ENCODE peak calls at places on chromosomes 4 and X, in six cellular contexts. A is adrenal gland, H is endothelial cell of umbilical vein, X is ovary, I is sigmoid colon, S is cardiac muscle cell. Z is an unnamed sample.

GRCh38 chrX:3522016-3522690 is 175.7 kb upstream of the MXRA5 start:
- DNase-seq in X (no peak), A (no peak), S (peak; percentile 83), I (no peak), H (no peak), Z (no peak)

GRCh38 chrX:118448273-118448783 is 47.3 kb upstream of the DOCK11 start:
- DNase-seq in S (no peak), H (no peak), A (no peak), I (no peak), X (no peak), Z (no peak)

GRCh38 chrX:12946838-12947544 is 27.9 kb upstream of the TMSB4X start:
- DNase-seq in I (peak; percentile 83), S (peak; percentile 92), X (peak; percentile 56), H (peak; percentile 90), A (peak; percentile 91), Z (no peak)

GRCh38 chr4:7435411-7436095 is 823 bp upstream of the PSAPL1 start:
- DNase-seq in I (no peak), X (no peak), H (no peak), A (no peak), S (peak; percentile 89), Z (no peak)

GRCh38 chrX:70432936-70433847 is 10.1 kb downstream of the GDPD2 start:
- DNase-seq in A (no peak), H (no peak), X (no peak), I (no peak), S (no peak), Z (no peak)

GRCh38 chr4:127623755-127624087 is 9.0 kb upstream of the INTU start:
- DNase-seq in A (no peak), H (peak; percentile 40), X (peak; percentile 49), S (peak; percentile 47), I (no peak), Z (no peak)

GRCh38 chrX:118727686-118728339 is 407 bp downstream of the IL13RA1 start:
- DNase-seq in X (peak; percentile 66), A (peak; percentile 75), H (peak; percentile 55), I (no peak), S (peak; percentile 39), Z (peak; percentile 71)

GRCh38 chrX:140572724-140573123 is 67.9 kb upstream of the SOX3 start:
- DNase-seq in X (no peak), A (peak; percentile 56), S (peak; percentile 27), H (no peak), I (no peak), Z (peak; percentile 40)

GRCh38 chr4:38145741-38146140 is 185.5 kb downstream of the PTTG2 start:
- DNase-seq in S (peak; percentile 91), H (no peak), A (no peak), X (no peak), I (no peak), Z (no peak)

GRCh38 chr4:94451669-94452475 is at the start of gene PDLIM5:
- DNase-seq in S (peak; percentile 95), A (peak; percentile 95), I (peak; percentile 94), H (peak; percentile 93), X (peak; percentile 90), Z (peak; percentile 96)

GRCh38 chr4:159899596-159899995 is 796.7 kb downstream of the RAPGEF2 start:
- DNase-seq in I (no peak), X (no peak), A (no peak), H (no peak), S (no peak), Z (no peak)

GRCh38 chr4:105551968-105552746 is at the start of gene ARHGEF38:
- DNase-seq in S (peak; percentile 2), I (no peak), H (no peak), X (no peak), A (no peak), Z (no peak)

GRCh38 chr4:71272976-71273375 is 65.8 kb upstream of the SLC4A4 start:
- DNase-seq in S (no peak), I (no peak), X (no peak), A (no peak), H (no peak), Z (no peak)

GRCh38 chrX:34972206-34972605 is 29.6 kb downstream of the FAM47B start:
- DNase-seq in I (no peak), X (no peak), H (peak; percentile 52), A (no peak), S (no peak), Z (no peak)

GRCh38 chr4:141352775-141353544 is 132.3 kb downstream of the ZNF330 start:
- DNase-seq in H (peak; percentile 78), X (no peak), S (peak; percentile 92), A (no peak), I (no peak), Z (no peak)

GRCh38 chr4:6162885-6163284 is 37.5 kb downstream of the JAKMIP1 start:
- DNase-seq in X (no peak), A (peak; percentile 78), I (no peak), S (no peak), H (no peak), Z (no peak)

GRCh38 chr4:45946699-45947098 is 177.2 kb downstream of the GABRG1 start:
- DNase-seq in I (no peak), S (no peak), H (no peak), A (no peak), X (no peak), Z (no peak)

GRCh38 chr4:170674176-170674575 is 584.4 kb upstream of the AADAT start:
- DNase-seq in S (no peak), I (no peak), A (no peak), X (no peak), H (no peak), Z (no peak)

GRCh38 chr4:182536221-182536620 is 293.0 kb downstream of the TENM3 start:
- DNase-seq in S (no peak), I (no peak), X (no peak), A (no peak), H (no peak), Z (no peak)

GRCh38 chr4:152304220-152304619 is 231.7 kb downstream of the FBXW7 start:
- DNase-seq in X (no peak), S (no peak), I (no peak), H (no peak), A (no peak), Z (no peak)

GRCh38 chr4:2604614-2605013 is 68.2 kb downstream of the FAM193A start:
- DNase-seq in S (no peak), A (no peak), H (no peak), I (peak; percentile 47), X (no peak), Z (no peak)

GRCh38 chrX:12439396-12439795 is 301.1 kb downstream of the FRMPD4 start:
- DNase-seq in H (peak; percentile 31), A (no peak), I (no peak), X (no peak), S (no peak), Z (no peak)

GRCh38 chr4:85411386-85411785 is 63.6 kb upstream of the ARHGAP24 start:
- DNase-seq in H (no peak), X (no peak), I (no peak), S (no peak), A (no peak), Z (no peak)

GRCh38 chr4:97121493-97121892 is 1021.8 kb downstream of the STPG2 start:
- DNase-seq in S (no peak), I (no peak), X (no peak), A (no peak), H (no peak), Z (no peak)

GRCh38 chr4:9906996-9907395 is 114.3 kb downstream of the SLC2A9 start:
- DNase-seq in S (no peak), I (no peak), H (no peak), X (no peak), A (no peak), Z (no peak)

GRCh38 chrX:19640063-19640462 is 124.8 kb upstream of the MAP3K15 start:
- DNase-seq in S (no peak), X (no peak), H (no peak), I (no peak), A (no peak), Z (no peak)

GRCh38 chr4:71713611-71714203 is 70.2 kb downstream of the GC start:
- DNase-seq in S (peak; percentile 83), I (no peak), H (peak; percentile 45), A (no peak), X (no peak), Z (no peak)

GRCh38 chrX:53272808-53273337 is 8.5 kb downstream of the IQSEC2 start:
- DNase-seq in I (no peak), X (no peak), H (no peak), S (no peak), A (no peak), Z (no peak)

GRCh38 chr4:24564488-24564887 is 19.9 kb downstream of the DHX15 start:
- DNase-seq in X (no peak), I (no peak), A (no peak), H (no peak), S (peak; percentile 27), Z (no peak)

GRCh38 chr4:85475631-85476233 is 782 bp downstream of the ARHGAP24 start:
- DNase-seq in S (peak; percentile 67), A (no peak), X (peak; percentile 46), H (no peak), I (no peak), Z (no peak)

GRCh38 chr4:157221895-157222763 is 1.6 kb downstream of the GRIA2 start:
- DNase-seq in H (peak; percentile 11), A (peak; percentile 77), I (no peak), S (no peak), X (no peak), Z (no peak)
- TF ChIP-seq CTCF in H (no peak), A (no peak), I (no peak), S (no peak), X (no peak), Z (no peak)

GRCh38 chrX:153818571-153819397 is 11.6 kb downstream of the PDZD4 start:
- DNase-seq in I (no peak), H (peak; percentile 23), X (no peak), S (peak; percentile 12), A (no peak), Z (peak; percentile 34)
- H3K4me3 ChIP-seq in I (peak overlapping the region; percentile 51), H (no peak overlapping the region), X (peak overlapping the region; percentile 28), S (peak overlapping the region; percentile 25), A (no peak overlapping the region), Z (peak overlapping the region; percentile 29)

GRCh38 chr4:110787781-110788180 is 164.9 kb upstream of the PITX2 start:
- DNase-seq in H (no peak), S (no peak), X (no peak), I (no peak), A (no peak), Z (no peak)

GRCh38 chr4:110781944-110782343 is 159.1 kb upstream of the PITX2 start:
- DNase-seq in A (no peak), X (no peak), I (no peak), H (peak; percentile 61), S (no peak), Z (no peak)

GRCh38 chr4:110792036-110792435 is 169.2 kb upstream of the PITX2 start:
- DNase-seq in S (no peak), A (no peak), H (no peak), X (no peak), I (no peak), Z (no peak)

DNA sequence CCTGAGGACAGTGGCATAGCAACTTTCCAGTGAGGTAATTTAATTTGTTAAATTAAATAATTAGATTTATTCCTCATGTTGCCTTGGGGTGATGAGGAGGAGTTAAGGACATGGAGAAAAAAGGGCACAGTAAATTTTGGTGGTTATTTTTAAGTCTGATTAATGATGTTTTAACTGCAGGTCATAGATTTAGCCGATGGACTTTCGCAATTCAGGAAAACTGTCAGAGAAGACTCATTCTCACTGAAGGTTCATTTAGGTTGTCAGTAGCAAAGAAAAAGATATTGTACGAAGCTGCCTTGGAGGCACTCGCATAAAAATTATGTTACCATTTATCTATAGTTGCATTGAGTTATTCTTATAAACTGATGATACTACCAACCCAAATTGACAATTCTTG is 164.2 kb upstream of the PITX2 start:
- DNase-seq in S (no peak), A (no peak), I (no peak), X (no peak), H (no peak), Z (no peak)
- H3K4me1 ChIP-seq in S (no peaks in the 10 kb centered on the region), A (no peaks in the 10 kb centered on the region), I (no peaks in the 10 kb centered on the region), X (no peaks in the 10 kb centered on the region), H (peaks cover 11% of the 10 kb centered on the region), Z (no peaks in the 10 kb centered on the region)

GRCh38 chrX:84710611-84711010 is 208.4 kb upstream of the HDX start:
- DNase-seq in A (no peak), X (no peak), I (no peak), H (no peak), S (no peak), Z (no peak)
- TF ChIP-seq CTCF in A (no peak), X (no peak), I (no peak), H (no peak), S (no peak), Z (no peak)